ENCODE peak calls at places on chromosomes 3 and 15, in nine cellular contexts. S, Q, L, R, K, J, C, B and M are unnamed samples.

GRCh38 chr3:196517919-196518318 is 2.8 kb upstream of the SMCO1 start:
- DNase-seq in S (peak), K (no peak), Q (no peak), L (no peak), J (no peak), B (peak), C (no peak), R (no peak), M (no peak)

GRCh38 chr3:145183261-145183660 is 977.7 kb downstream of the PLOD2 start:
- DNase-seq in J (no peak), K (no peak), L (no peak), R (no peak), S (no peak), C (no peak), Q (no peak), B (no peak), M (no peak)

GRCh38 chr3:192850501-192850981 is 67.1 kb downstream of the MB21D2 start:
- DNase-seq in S (peak), L (no peak), C (no peak), B (no peak), K (no peak), R (peak), Q (peak), J (peak), M (no peak)

GRCh38 chr3:190673157-190673556 is 159.3 kb downstream of the IL1RAP start:
- DNase-seq in L (no peak), S (no peak), K (no peak), J (peak), C (no peak), B (no peak), Q (no peak), R (no peak), M (no peak)

GRCh38 chr3:13538520-13539284 is 10.2 kb upstream of the FBLN2 start:
- DNase-seq in S (no peak), R (no peak), K (no peak), L (no peak), J (no peak), B (no peak), C (no peak), Q (no peak), M (no peak)

GRCh38 chr3:143040264-143040879 is 39.0 kb downstream of the U2SURP start:
- DNase-seq in S (no peak), Q (no peak), R (no peak), J (peak), K (no peak), B (no peak), C (no peak), L (no peak), M (no peak)

GRCh38 chr3:8767667-8768363 is 1.6 kb downstream of the OXTR start:
- DNase-seq in K (peak), L (no peak), S (no peak), J (no peak), C (peak), Q (peak), B (no peak), R (peak), M (no peak)

GRCh38 chr15:47834093-47834492 is 116.8 kb downstream of the SEMA6D start:
- DNase-seq in R (no peak), J (no peak), L (no peak), B (no peak), S (no peak), Q (no peak), K (no peak), C (no peak), M (no peak)

GRCh38 chr3:27712136-27713065 is 9.7 kb downstream of the EOMES start:
- DNase-seq in B (peak), R (peak), C (no peak), Q (peak), J (peak), S (peak), L (peak), K (peak), M (peak)

GRCh38 chr3:62376906-62377865 is 3.8 kb upstream of the FEZF2 start:
- DNase-seq in Q (no peak), K (peak), L (no peak), J (no peak), S (no peak), R (no peak), C (no peak), B (no peak), M (no peak)

GRCh38 chr3:124699033-124699432 is 31.2 kb upstream of the UMPS start:
- DNase-seq in B (no peak), S (no peak), L (no peak), K (no peak), J (no peak), R (no peak), C (no peak), Q (no peak), M (no peak)

GRCh38 chr3:83092521-83093221 is 1331.2 kb upstream of the GBE1 start:
- DNase-seq in Q (no peak), S (no peak), B (no peak), J (no peak), L (no peak), C (no peak), K (no peak), R (peak), M (no peak)

GRCh38 chr3:158105124-158105709 is 1.0 kb downstream of the SHOX2 start:
- DNase-seq in C (no peak), B (peak), K (peak), S (no peak), L (no peak), J (no peak), R (peak), Q (no peak), M (peak)

GRCh38 chr3:25476639-25477038 is 48.6 kb downstream of the RARB start:
- DNase-seq in K (no peak), S (no peak), C (no peak), R (no peak), B (peak), J (no peak), L (no peak), Q (no peak), M (no peak)

GRCh38 chr3:54621181-54621580 is 306.7 kb downstream of the LRTM1 start:
- DNase-seq in R (no peak), J (no peak), K (no peak), S (no peak), L (no peak), C (no peak), B (no peak), Q (no peak), M (no peak)

GRCh38 chr3:114294940-114295480 is 1.2 kb downstream of the TIGIT start:
- DNase-seq in K (no peak), C (no peak), J (no peak), S (no peak), Q (no peak), L (no peak), B (no peak), R (no peak), M (no peak)

GRCh38 chr3:15064299-15064834 is 748 bp downstream of the MRPS25 start:
- DNase-seq in K (no peak), C (peak), J (peak), L (no peak), R (no peak), S (no peak), Q (peak), B (no peak), M (peak)

GRCh38 chr3:30847589-30847988 is 46.9 kb downstream of the GADL1 start:
- DNase-seq in C (no peak), B (no peak), K (no peak), Q (no peak), R (no peak), L (no peak), S (no peak), J (no peak), M (no peak)

GRCh38 chr3:43998841-43999805 is 242.6 kb upstream of the TOPAZ1 start:
- DNase-seq in S (no peak), B (no peak), R (no peak), L (no peak), K (peak), Q (no peak), J (no peak), C (no peak), M (no peak)

GRCh38 chr3:99686469-99686868 is 48.1 kb downstream of the COL8A1 start:
- DNase-seq in K (no peak), S (no peak), L (no peak), Q (no peak), J (no peak), R (no peak), C (no peak), B (no peak), M (no peak)

GRCh38 chr15:56660943-56661342 is 72.4 kb downstream of the ZNF280D start:
- DNase-seq in S (no peak), J (no peak), K (no peak), L (no peak), C (no peak), Q (no peak), R (no peak), B (no peak), M (no peak)

GRCh38 chr3:42369304-42369703 is 41.1 kb downstream of the LYZL4 start:
- DNase-seq in L (no peak), C (no peak), R (no peak), J (no peak), S (no peak), Q (peak), B (peak), K (no peak), M (no peak)

GRCh38 chr3:111989061-111989678 is 9.6 kb upstream of the TAGLN3 start:
- DNase-seq in K (no peak), R (no peak), J (peak), B (no peak), Q (no peak), L (no peak), C (no peak), S (no peak), M (no peak)

GRCh38 chr15:99733268-99734039 is at the start of gene LYSMD4:
- DNase-seq in Q (peak), K (peak), C (peak), S (peak), J (peak), B (peak), L (peak), R (peak), M (peak)

GRCh38 chr15:31377030-31377429 is 50.4 kb downstream of the KLF13 start:
- DNase-seq in R (no peak), J (no peak), B (no peak), S (no peak), K (no peak), Q (peak), C (no peak), L (no peak), M (no peak)
- TF ChIP-seq POLR2A in R (no peak), J (no peak), B (no peak), S (no peak), K (no peak), Q (peak), C (no peak), L (no peak), M (no peak)

DNA sequence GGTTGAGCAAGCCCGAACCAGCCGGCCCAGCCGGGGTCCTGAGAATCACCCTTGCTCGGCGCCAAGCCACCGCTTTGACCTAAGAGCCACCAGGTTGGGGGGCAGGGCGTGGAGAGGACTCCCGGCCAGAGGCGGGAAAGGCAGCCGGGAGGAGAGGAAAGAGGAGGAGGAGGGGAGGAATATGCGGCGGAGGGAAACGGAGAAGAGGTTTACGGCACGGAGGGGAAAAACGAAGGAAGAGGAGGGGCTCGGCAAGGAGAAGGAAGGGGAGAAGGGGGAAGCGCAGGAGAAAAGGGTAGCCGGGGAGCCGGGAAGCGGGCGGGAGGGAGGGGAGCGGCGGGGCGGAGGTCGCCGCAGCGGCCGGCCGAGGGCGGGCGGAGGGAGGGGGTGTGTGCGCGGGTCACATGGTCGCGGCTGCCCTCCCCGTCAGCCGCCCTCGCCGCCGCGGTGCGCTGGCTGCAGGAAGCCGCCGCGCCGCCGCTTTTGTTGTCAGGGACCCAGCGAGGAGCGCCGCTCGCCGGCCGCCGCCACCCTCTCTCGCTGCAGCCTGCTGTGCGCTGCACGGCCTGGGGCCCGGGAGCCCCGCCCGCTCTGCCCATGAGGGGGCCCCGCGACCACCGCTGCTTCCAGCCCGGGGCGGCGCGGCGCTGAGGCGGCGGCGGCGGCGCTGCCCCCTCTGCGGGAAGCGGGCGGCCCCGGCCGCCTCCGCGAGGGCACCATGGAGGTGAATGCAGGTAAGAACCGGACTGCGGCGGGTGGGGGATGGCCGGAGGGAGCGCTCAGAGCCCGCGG is at the start of gene NR1D2:
- DNase-seq in R (peak), S (peak), J (peak), Q (peak), L (peak), B (peak), C (peak), K (peak), M (peak)
- TF ChIP-seq POLR2A in R (peak), S (peak), J (peak), Q (peak), L (no peak), B (no peak), C (peak), K (peak), M (peak)

DNA sequence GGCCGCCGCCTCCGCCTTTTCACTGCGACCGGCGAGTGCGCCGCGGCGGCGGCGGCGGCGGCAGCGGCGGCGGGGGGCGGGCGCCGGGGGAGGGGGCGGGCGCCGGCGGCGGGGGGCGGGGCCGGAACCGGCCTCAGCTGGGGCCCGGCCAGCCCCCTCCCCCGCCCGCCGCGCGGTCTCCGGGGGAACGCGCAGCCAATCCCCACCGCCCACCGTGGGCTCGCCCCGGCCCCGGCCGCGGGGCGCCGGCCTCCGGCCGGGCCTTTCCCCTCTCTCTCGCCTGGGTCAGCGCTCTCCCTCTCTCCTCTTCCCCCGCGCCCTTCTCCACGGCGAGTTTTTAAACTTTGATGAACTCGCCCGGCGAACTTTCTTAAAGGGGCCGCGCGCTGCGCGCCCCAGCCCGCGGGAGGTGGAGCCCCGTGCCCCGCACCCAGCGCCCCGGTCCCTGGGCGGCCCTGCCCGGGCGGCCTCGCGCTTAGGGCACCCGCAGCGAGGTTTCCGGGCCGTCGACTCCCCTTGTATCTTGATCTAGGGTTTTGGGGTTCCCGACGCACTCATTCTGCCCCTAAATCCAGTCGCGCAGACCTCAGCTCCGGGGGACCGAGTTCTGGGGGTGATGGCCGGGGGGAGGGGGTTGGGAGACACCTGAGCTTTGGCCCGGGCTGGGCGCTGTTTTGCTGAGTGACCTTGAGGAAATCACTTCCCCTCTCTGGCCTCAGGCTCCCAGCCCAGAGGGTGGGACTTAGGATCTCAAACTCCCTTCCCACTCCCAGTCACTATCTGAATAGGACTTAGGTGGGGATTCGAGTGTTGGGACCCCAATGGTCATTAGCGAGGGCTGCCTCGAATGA is at the start of gene RBPMS2:
- DNase-seq in J (peak), C (no peak), S (no peak), Q (no peak), R (peak), L (no peak), K (peak), B (peak), M (no peak)
- TF ChIP-seq POLR2A in J (no peak), C (no peak), S (no peak), Q (no peak), R (no peak), L (no peak), K (no peak), B (no peak), M (no peak)

GRCh38 chr3:52046186-52046913 is 10.0 kb downstream of the DUSP7 start:
- DNase-seq in K (no peak), C (no peak), B (no peak), J (peak), S (peak), L (no peak), Q (no peak), R (no peak), M (no peak)
- TF ChIP-seq POLR2A in K (no peak), C (no peak), B (no peak), J (no peak), S (no peak), L (no peak), Q (no peak), R (no peak), M (no peak)

DNA sequence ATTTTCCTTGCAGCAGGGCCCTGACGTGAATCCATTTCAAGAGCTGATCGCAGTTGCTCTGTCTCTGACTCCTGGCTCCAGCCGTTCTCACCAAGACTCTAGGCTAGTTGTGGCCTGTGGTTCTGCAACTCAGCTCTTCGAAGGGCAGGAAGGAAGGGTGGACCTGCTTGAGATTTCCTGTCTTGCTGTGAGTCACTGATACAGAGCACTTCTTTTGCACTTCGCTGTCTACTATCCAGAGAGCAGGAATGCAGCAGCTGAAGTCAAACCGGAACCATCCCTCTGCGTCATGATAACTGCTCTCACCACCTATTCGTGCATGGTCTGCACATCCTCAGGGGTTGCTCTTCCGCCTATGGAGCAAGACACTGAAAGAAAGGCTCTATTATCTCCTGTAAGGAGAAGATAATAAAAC is 59.7 kb downstream of the RAP2B start:
- DNase-seq in L (no peak), Q (peak), S (peak), C (peak), J (peak), B (peak), R (peak), K (no peak), M (peak)
- TF ChIP-seq POLR2A in L (no peak), Q (peak), S (no peak), C (no peak), J (peak), B (no peak), R (peak), K (no peak), M (peak)

DNA sequence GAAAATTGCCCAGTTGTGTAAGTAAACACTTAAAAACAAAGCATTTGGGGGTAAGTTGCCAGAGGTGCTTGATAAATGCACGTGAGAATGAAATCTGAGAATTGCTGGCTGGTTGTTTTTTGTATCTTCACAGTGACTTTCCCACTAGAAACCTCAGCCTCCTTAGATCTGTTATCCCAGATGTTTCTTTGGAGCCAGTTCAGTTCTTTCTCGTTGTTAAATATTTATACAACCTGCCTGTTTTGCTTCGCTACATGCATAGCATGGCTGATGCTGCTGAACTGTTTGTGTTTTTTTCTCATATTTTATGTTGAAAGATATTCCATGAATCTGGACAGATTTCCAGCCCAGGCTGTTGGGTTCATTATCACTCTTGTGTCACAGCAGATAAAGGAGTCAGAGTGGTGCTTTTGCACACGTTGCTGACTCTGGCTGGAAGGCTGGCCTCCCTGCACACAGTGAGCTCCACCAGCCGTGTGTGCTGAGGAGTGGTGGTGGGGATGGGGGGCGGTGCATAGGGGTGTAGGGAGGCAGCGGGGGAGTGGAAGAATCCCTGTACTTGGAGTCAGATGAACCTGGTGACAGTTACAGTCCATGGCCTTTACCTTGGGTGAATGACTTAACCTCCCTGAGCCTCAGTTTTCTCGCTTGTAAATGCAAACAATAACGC is 80.3 kb downstream of the ARNT2 start:
- DNase-seq in C (no peak), S (no peak), R (no peak), K (no peak), Q (no peak), L (no peak), B (no peak), J (peak), M (no peak)
- TF ChIP-seq POLR2A in C (no peak), S (no peak), R (no peak), K (no peak), Q (no peak), L (no peak), B (no peak), J (no peak), M (no peak)

DNA sequence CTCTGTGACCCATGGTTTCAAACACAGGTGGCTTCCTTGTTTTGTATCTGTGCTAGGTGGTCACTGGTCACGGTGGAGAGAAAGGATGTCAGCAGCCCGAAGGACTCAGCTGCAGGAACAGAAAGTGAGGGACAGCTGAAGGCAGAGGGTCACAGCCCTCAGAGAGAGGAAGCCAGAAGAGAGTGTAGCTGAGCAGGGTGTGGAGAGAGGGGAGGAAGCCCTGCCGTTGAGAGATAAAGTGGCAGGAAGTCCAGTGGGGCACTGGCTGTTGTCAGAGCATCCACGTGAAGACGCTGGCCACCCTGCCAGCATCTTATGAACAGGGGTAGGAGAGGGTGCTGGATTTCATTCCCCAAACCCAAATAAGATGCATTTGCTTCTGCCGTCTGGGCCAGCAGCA is 36.9 kb downstream of the LIMD1 start:
- DNase-seq in J (no peak), L (no peak), S (peak), C (no peak), Q (no peak), K (no peak), R (peak), B (no peak), M (no peak)
- TF ChIP-seq POLR2A in J (no peak), L (no peak), S (no peak), C (no peak), Q (no peak), K (no peak), R (no peak), B (no peak), M (no peak)

GRCh38 chr3:194941956-194942483 is 256.3 kb downstream of the FAM43A start:
- DNase-seq in S (no peak), K (peak), J (no peak), Q (peak), L (no peak), R (no peak), C (no peak), B (no peak), M (no peak)
- TF ChIP-seq POLR2A in S (no peak), K (no peak), J (no peak), Q (no peak), L (no peak), R (no peak), C (no peak), B (no peak), M (no peak)